ENCODE peak calls at places on chromosomes 12 and 14, in nine cellular contexts. K is A549; T is lower lobe of right lung; G is CD4-positive, CD25-positive, alpha-beta regulatory T cell; F is dorsolateral prefrontal cortex; I is Peyer's patch; W is heart right ventricle; R is right cardiac atrium; H is aorta. L is an unnamed sample.
A peak's percentile ranks its signal among the peaks of the same experiment; 100 is the strongest.

GRCh38 chr12:65977384-65977783 is 153.1 kb downstream of the HMGA2 start:
- DNase-seq in K (no peak), T (no peak), G (no peak), F (no peak), I (no peak), W (no peak), R (no peak), H (no peak), L (no peak)

GRCh38 chr12:94925729-94926128 is 77.8 kb downstream of the NDUFA12 start:
- DNase-seq in K (no peak), T (no peak), G (no peak), F (no peak), I (no peak), W (no peak), R (no peak), H (no peak), L (no peak)

GRCh38 chr14:55794655-55795583 is 214.9 kb downstream of the KTN1 start:
- DNase-seq in K (peak; percentile 52), T (no peak), G (no peak), F (no peak), I (no peak), W (no peak), R (no peak), H (no peak), L (no peak)

GRCh38 chr14:49992901-49993335 is 100.0 kb downstream of the ARF6 start:
- DNase-seq in K (peak; percentile 88), T (no peak), G (no peak), F (no peak), I (no peak), W (peak; percentile 36), R (no peak), H (no peak), L (no peak)

GRCh38 chr12:101785671-101786070 is 45.1 kb downstream of the GNPTAB start:
- DNase-seq in K (no peak), T (no peak), G (no peak), F (no peak), I (no peak), W (no peak), R (no peak), H (no peak), L (no peak)

GRCh38 chr12:87378526-87378925 is 650.7 kb downstream of the C12orf50 start:
- DNase-seq in K (no peak), T (no peak), G (no peak), F (no peak), I (no peak), W (no peak), R (no peak), H (no peak), L (no peak)

GRCh38 chr12:94262228-94263010 is 114.0 kb downstream of the PLXNC1 start:
- DNase-seq in K (peak; percentile 38), T (peak; percentile 94), G (peak; percentile 33), F (peak; percentile 85), I (peak; percentile 84), W (peak; percentile 84), R (peak; percentile 95), H (peak; percentile 92), L (peak; percentile 45)

GRCh38 chr14:22865424-22866215 is 5.9 kb upstream of the LRP10 start:
- DNase-seq in K (no peak), T (peak; percentile 14), G (no peak), F (no peak), I (no peak), W (no peak), R (no peak), H (peak; percentile 53), L (no peak)

GRCh38 chr12:26906704-26907103 is 31.1 kb downstream of the INTS13 start:
- DNase-seq in K (no peak), T (no peak), G (no peak), F (no peak), I (no peak), W (no peak), R (no peak), H (no peak), L (no peak)

GRCh38 chr12:17992002-17992656 is 97.9 kb downstream of the RERGL start:
- DNase-seq in K (peak; percentile 60), T (no peak), G (no peak), F (no peak), I (no peak), W (no peak), R (no peak), H (no peak), L (no peak)

GRCh38 chr12:100267603-100268281 is 765 bp downstream of the SCYL2 start:
- DNase-seq in K (no peak), T (no peak), G (no peak), F (no peak), I (peak; percentile 18), W (peak; percentile 12), R (peak; percentile 66), H (no peak), L (peak; percentile 6)

GRCh38 chr12:33813536-33813935 is 208.8 kb upstream of the ALG10 start:
- DNase-seq in K (no peak), T (no peak), G (no peak), F (no peak), I (no peak), W (no peak), R (no peak), H (no peak), L (no peak)

GRCh38 chr12:56101045-56101444 is 3.3 kb upstream of the PA2G4 start:
- DNase-seq in K (no peak), T (no peak), G (no peak), F (no peak), I (no peak), W (no peak), R (no peak), H (no peak), L (no peak)

GRCh38 chr12:26523708-26524150 is 309.3 kb downstream of the ITPR2 start:
- DNase-seq in K (no peak), T (peak; percentile 91), G (no peak), F (peak; percentile 90), I (peak; percentile 41), W (peak; percentile 87), R (peak; percentile 96), H (peak; percentile 90), L (no peak)

GRCh38 chr12:105363890-105364289 is 33.4 kb downstream of the C12orf75 start:
- DNase-seq in K (no peak), T (no peak), G (no peak), F (no peak), I (no peak), W (no peak), R (no peak), H (no peak), L (no peak)

GRCh38 chr14:95953111-95953724 is 76.6 kb downstream of the TUNAR start:
- DNase-seq in K (no peak), T (no peak), G (no peak), F (no peak), I (no peak), W (no peak), R (no peak), H (no peak), L (no peak)

GRCh38 chr14:103724116-103724515 is 8.5 kb downstream of the ZFYVE21 start:
- DNase-seq in K (no peak), T (no peak), G (no peak), F (peak; percentile 84), I (no peak), W (peak; percentile 69), R (peak; percentile 95), H (peak; percentile 93), L (no peak)

GRCh38 chr12:90970471-90970870 is 15.5 kb upstream of the CCER1 start:
- DNase-seq in K (peak; percentile 36), T (no peak), G (no peak), F (no peak), I (no peak), W (no peak), R (no peak), H (no peak), L (no peak)

GRCh38 chr12:69161835-69162234 is 77.5 kb upstream of the CPSF6 start:
- DNase-seq in K (no peak), T (no peak), G (peak; percentile 30), F (no peak), I (no peak), W (no peak), R (no peak), H (no peak), L (peak; percentile 15)

GRCh38 chr14:49875640-49876198 is 17.2 kb upstream of the ARF6 start:
- DNase-seq in K (no peak), T (no peak), G (no peak), F (no peak), I (no peak), W (no peak), R (no peak), H (no peak), L (no peak)

DNA sequence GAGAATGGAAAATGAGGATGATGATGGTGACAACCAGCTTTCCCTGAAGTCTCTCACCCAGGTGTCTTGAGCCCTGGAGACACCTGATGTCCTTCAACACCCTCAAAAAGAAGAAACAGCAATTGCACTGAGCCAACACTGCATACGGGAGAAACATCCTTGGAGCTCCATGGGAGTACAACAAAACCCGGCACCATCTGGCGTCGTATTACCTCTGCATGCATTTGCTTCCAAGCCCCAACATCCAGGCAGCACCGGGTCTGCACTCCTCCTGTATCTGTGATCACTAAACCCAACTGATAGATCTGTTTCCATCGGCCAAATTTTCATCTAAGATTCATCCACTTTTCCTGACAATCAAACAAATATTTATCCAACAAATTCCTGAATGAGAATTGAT is 249.9 kb downstream of the DPF3 start:
- DNase-seq in K (no peak), T (no peak), G (no peak), F (peak; percentile 74), I (no peak), W (no peak), R (no peak), H (no peak), L (no peak)
- H3K27ac ChIP-seq in K (no peak overlapping the region), T (no peak overlapping the region), G (no peak overlapping the region), F (no peak overlapping the region), I (no peak overlapping the region), W (no peak overlapping the region), R (no peak overlapping the region), H (no peak overlapping the region), L (no peak overlapping the region)

DNA sequence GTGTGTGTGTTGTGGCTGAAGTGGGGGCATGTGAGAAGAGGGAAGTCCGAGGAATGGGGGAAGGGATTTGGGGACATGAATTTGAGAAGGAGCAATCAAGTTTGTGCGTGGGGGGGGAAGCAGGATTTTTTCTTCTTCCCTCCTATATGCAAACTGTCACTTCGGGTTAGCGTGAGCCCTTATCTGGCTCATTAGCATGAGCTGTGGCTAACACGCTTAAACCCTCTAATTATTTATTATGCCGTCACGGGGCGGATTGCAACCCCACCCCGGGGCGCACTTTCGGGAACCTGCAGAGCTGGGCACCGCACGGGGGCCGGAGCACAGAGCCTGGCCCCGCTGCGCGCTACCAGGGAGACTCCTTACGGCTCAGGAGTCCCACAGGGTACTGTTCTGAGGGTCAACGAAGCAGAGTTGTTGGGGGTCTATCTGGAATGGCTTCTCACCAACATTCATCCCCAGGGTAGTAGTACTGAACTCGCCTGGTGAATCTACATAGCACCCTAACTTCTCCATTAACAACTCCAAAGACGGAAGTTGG is 6.5 kb upstream of the ASCL1 start:
- DNase-seq in K (no peak), T (no peak), G (no peak), F (no peak), I (no peak), W (no peak), R (no peak), H (no peak), L (no peak)
- H3K4me3 ChIP-seq in K (no peak overlapping the region), T (no peak overlapping the region), G (no peak overlapping the region), F (peak overlapping the region; percentile 30), I (no peak overlapping the region), W (no peak overlapping the region), R (no peak overlapping the region), H (no peak overlapping the region), L (no peak overlapping the region)

GRCh38 chr12:53538209-53538689 is 31.0 kb upstream of the NPFF start:
- DNase-seq in K (peak; percentile 42), T (no peak), G (no peak), F (no peak), I (no peak), W (no peak), R (no peak), H (no peak), L (no peak)
- H3K27ac ChIP-seq in K (peak overlapping the region; percentile 52), T (peak overlapping the region; percentile 67), G (no peak overlapping the region), F (peak overlapping the region; percentile 76), I (peak overlapping the region; percentile 24), W (peak overlapping the region; percentile 34), R (no peak overlapping the region), H (no peak overlapping the region), L (no peak overlapping the region)

GRCh38 chr12:120909633-120910318 is 5.6 kb upstream of the SPPL3 start:
- DNase-seq in K (no peak), T (no peak), G (no peak), F (no peak), I (no peak), W (no peak), R (no peak), H (no peak), L (no peak)
- H3K4me3 ChIP-seq in K (no peak overlapping the region), T (no peak overlapping the region), G (no peak overlapping the region), F (no peak overlapping the region), I (no peak overlapping the region), W (no peak overlapping the region), R (no peak overlapping the region), H (no peak overlapping the region), L (no peak overlapping the region)